ENCODE peak calls at places on chromosomes 3 and 15, in four cellular contexts. D is HCT116, G is HepG2, F is K562. Z is an unnamed sample.

GRCh38 chr3:197008436-197009209 is 21.0 kb downstream of the MELTF start:
- DNase-seq in D (no peak), G (no peak), F (no peak), Z (no peak)

GRCh38 chr3:192553707-192554106 is 173.6 kb downstream of the FGF12 start:
- DNase-seq in D (no peak), G (no peak), F (no peak), Z (no peak)

GRCh38 chr3:43257850-43258249 is 28.5 kb upstream of the SNRK start:
- DNase-seq in D (no peak), G (no peak), F (no peak), Z (no peak)

GRCh38 chr3:130470132-130470531 is 46.8 kb upstream of the COL6A6 start:
- DNase-seq in D (no peak), G (no peak), F (no peak), Z (no peak)

GRCh38 chr3:11582123-11582968 is 61.4 kb downstream of the VGLL4 start:
- DNase-seq in D (no peak), G (no peak), F (no peak), Z (no peak)

GRCh38 chr15:60525640-60526039 is 46.7 kb upstream of the ICE2 start:
- DNase-seq in D (no peak), G (no peak), F (no peak), Z (no peak)

GRCh38 chr3:58164199-58164879 is 46.4 kb downstream of the DNASE1L3 start:
- DNase-seq in D (no peak), G (no peak), F (no peak), Z (peak)

GRCh38 chr3:196684548-196685407 is 27.3 kb downstream of the CEP19 start:
- DNase-seq in D (peak), G (peak), F (peak), Z (peak)

GRCh38 chr3:170117134-170117533 is 64.4 kb downstream of the PHC3 start:
- DNase-seq in D (no peak), G (peak), F (no peak), Z (no peak)

GRCh38 chr15:70954176-70954575 is 61.5 kb downstream of the LRRC49 start:
- DNase-seq in D (no peak), G (no peak), F (no peak), Z (no peak)

GRCh38 chr3:108736821-108737220 is 20.4 kb downstream of the RETNLB start:
- DNase-seq in D (no peak), G (no peak), F (no peak), Z (no peak)

GRCh38 chr3:18425641-18426403 is 683 bp upstream of the SATB1 start:
- DNase-seq in D (no peak), G (no peak), F (no peak), Z (no peak)

GRCh38 chr15:99441871-99442267 is 123.9 kb upstream of the MEF2A start:
- DNase-seq in D (no peak), G (no peak), F (no peak), Z (no peak)

GRCh38 chr3:63193647-63194046 is 84.5 kb upstream of the SYNPR start:
- DNase-seq in D (peak), G (peak), F (peak), Z (no peak)

GRCh38 chr15:31128919-31129768 is 27.6 kb upstream of the TRPM1 start:
- DNase-seq in D (no peak), G (peak), F (peak), Z (peak)

GRCh38 chr3:150454085-150454484 is 46.0 kb downstream of the TSC22D2 start:
- DNase-seq in D (no peak), G (no peak), F (no peak), Z (no peak)

GRCh38 chr3:136366289-136366688 is 116.1 kb downstream of the PCCB start:
- DNase-seq in D (no peak), G (no peak), F (no peak), Z (no peak)

GRCh38 chr15:85690546-85691226 is 104.0 kb downstream of the KLHL25 start:
- DNase-seq in D (no peak), G (no peak), F (no peak), Z (no peak)

GRCh38 chr3:175743733-175744400 is 884.7 kb downstream of the NAALADL2 start:
- DNase-seq in D (no peak), G (no peak), F (no peak), Z (peak)

GRCh38 chr3:88936837-88937236 is 170.6 kb upstream of the EPHA3 start:
- DNase-seq in D (no peak), G (no peak), F (no peak), Z (no peak)
- TF ChIP-seq TCF7L2 in D (no peak), G (no peak), F (no peak), Z (no peak)

DNA sequence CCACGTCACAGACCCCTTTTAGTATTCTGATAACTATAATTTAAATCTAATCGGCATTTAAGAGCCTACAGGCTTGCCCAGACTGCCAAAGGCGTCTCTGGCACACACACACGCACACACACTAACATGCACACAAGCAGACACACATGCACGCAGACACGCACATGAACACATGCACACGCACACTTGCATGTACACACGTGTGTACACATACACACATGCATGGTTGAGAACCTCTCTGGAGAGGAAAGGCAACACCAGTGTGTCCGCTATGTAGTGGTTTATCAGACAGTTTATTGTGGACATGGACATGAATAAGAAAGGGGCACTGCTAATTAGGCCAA is 102.1 kb downstream of the FBLN2 start:
- DNase-seq in D (no peak), G (no peak), F (no peak), Z (no peak)
- H3K4me3 ChIP-seq in D (peak), G (no peak), F (no peak), Z (no peak)

GRCh38 chr3:51375571-51375970 is 9.5 kb upstream of the MANF start:
- DNase-seq in D (no peak), G (no peak), F (no peak), Z (no peak)

GRCh38 chr3:51374456-51374855 is 10.6 kb upstream of the MANF start:
- DNase-seq in D (no peak), G (no peak), F (no peak), Z (no peak)

GRCh38 chr3:51373658-51374421 is 11.3 kb upstream of the MANF start:
- DNase-seq in D (no peak), G (no peak), F (no peak), Z (no peak)

GRCh38 chr3:51375136-51375535 is 10.0 kb upstream of the MANF start:
- DNase-seq in D (no peak), G (no peak), F (no peak), Z (no peak)

DNA sequence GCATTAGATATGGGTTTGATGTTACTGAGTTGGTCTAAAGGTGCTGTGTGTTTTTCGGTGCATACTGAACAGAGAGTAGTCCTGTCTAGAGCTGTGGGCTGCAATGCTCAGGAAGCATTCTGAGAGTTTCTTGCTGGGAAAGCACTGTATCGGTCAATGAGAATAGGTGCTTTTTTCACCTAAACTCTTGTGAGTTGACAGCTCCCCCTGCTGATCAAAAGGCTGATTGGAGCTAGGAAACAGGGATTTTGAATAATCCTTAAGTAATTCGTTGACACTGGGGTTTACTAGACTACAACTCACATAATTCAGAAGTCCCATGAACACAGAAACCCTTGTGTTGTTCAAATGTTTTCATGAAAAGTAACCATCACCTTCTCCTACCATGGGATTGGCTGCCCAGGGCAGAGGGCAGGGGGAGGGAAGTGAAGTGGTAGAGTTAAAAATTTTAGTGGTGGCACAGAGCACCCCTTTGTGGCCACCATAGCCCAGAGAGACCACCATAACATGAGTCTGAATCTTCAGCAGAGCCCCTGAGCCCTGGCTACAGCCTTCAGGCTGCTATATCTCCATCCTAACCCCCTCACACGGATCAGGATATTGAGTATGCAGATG is 13.0 kb upstream of the MANF start:
- DNase-seq in D (peak), G (peak), F (peak), Z (peak)
- TF ChIP-seq TCF7L2 in D (no peak), G (no peak), F (no peak), Z (no peak)

GRCh38 chr3:49175530-49175929 is 4.1 kb downstream of the KLHDC8B start:
- DNase-seq in D (no peak), G (no peak), F (no peak), Z (no peak)

GRCh38 chr3:49173792-49174170 is 2.4 kb downstream of the KLHDC8B start:
- DNase-seq in D (no peak), G (no peak), F (no peak), Z (no peak)

GRCh38 chr3:49173116-49173791 is 1.9 kb downstream of the KLHDC8B start:
- DNase-seq in D (no peak), G (peak), F (peak), Z (no peak)

GRCh38 chr3:49172616-49173041 is 1.2 kb downstream of the KLHDC8B start:
- DNase-seq in D (no peak), G (no peak), F (no peak), Z (no peak)

DNA sequence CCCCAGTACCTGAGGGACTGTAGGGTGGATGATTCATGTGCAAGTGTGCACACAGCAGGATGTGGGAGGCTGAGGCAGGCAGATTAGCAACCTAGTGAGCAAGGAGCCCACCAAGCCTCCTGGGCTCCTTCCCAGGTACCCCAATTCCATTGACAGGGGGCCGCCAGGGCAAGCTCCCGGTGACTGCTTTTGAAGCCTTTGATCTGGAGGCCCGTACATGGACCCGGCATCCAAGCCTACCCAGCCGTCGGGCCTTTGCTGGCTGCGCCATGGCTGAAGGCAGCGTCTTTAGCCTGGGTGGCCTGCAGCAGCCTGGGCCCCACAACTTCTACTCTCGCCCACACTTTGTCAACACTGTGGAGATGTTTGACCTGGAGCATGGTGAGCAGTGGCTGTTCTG is 3.2 kb downstream of the KLHDC8B start:
- DNase-seq in D (no peak), G (no peak), F (no peak), Z (no peak)
- H3K4me3 ChIP-seq in D (no peak), G (no peak), F (no peak), Z (no peak)

GRCh38 chr15:42577514-42578031 is 2.2 kb downstream of the STARD9 start:
- DNase-seq in D (no peak), G (no peak), F (no peak), Z (no peak)
- TF ChIP-seq TCF7L2 in D (no peak), G (no peak), F (no peak), Z (no peak)

GRCh38 chr3:127456471-127457093 is 134.0 kb downstream of the TPRA1 start:
- DNase-seq in D (no peak), G (no peak), F (no peak), Z (no peak)

GRCh38 chr3:127458698-127459097 is 131.8 kb downstream of the TPRA1 start:
- DNase-seq in D (no peak), G (no peak), F (peak), Z (no peak)

GRCh38 chr3:127457746-127458145 is 132.8 kb downstream of the TPRA1 start:
- DNase-seq in D (no peak), G (no peak), F (no peak), Z (no peak)

GRCh38 chr3:127455541-127456450 is 134.7 kb downstream of the TPRA1 start:
- DNase-seq in D (peak), G (peak), F (peak), Z (no peak)

DNA sequence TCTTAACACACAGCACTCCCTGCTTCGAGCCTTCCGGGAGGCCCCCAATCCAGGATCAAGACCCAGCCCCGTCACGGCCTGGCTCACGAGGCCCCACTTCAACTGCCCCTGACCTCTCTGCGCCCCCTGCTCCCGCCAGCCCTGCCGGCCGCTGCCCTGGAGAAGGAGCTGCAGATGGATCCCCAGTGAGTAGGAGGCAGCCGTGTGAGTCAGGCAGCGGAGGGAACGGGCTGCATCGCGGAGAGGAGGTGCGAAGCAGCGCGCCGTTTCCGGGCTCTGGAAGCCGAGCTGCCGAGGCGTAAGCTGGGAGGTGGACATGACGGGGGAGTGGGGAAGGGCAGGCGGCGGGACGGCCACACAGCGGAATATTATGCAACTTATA is 133.4 kb downstream of the TPRA1 start:
- DNase-seq in D (no peak), G (no peak), F (no peak), Z (no peak)
- H3K4me3 ChIP-seq in D (no peak), G (no peak), F (no peak), Z (no peak)

GRCh38 chr3:127135241-127136023 is 57.5 kb upstream of the PRR23E start:
- DNase-seq in D (no peak), G (no peak), F (no peak), Z (no peak)

GRCh38 chr3:127132876-127133275 is 60.1 kb upstream of the PRR23E start:
- DNase-seq in D (no peak), G (no peak), F (no peak), Z (no peak)

GRCh38 chr3:127134887-127135240 is 58.1 kb upstream of the PRR23E start:
- DNase-seq in D (no peak), G (no peak), F (no peak), Z (no peak)

GRCh38 chr3:127133971-127134370 is 59.0 kb upstream of the PRR23E start:
- DNase-seq in D (no peak), G (no peak), F (no peak), Z (no peak)

DNA sequence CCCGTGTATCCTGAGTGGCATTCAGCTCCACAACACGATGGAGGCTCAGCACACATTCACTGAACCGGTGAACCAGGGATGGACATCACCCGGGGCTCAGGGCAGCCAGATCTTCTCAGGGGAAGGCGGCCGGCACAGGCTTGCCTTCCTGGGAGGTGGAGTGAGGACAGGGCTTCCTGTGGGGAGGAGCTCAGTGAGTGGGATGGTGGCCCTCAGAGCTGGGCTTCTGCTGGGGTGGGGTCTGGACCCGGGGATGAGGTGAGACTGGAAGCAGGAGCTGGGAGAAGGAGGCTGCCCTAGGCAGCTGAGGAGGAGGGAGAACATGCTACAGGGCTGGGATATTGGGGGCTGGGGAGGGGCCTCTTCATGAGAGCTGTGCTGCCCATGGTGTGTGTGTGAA is 58.5 kb upstream of the PRR23E start:
- DNase-seq in D (no peak), G (no peak), F (no peak), Z (no peak)
- TF ChIP-seq TCF7L2 in D (no peak), G (no peak), F (no peak), Z (no peak)

GRCh38 chr15:82043130-82043673 is 2.6 kb downstream of the MEX3B start:
- DNase-seq in D (no peak), G (no peak), F (no peak), Z (no peak)
- H3K4me3 ChIP-seq in D (no peak), G (no peak), F (no peak), Z (no peak)

GRCh38 chr3:144185291-144185690 is 213.7 kb downstream of the DIPK2A start:
- DNase-seq in D (no peak), G (no peak), F (no peak), Z (no peak)
- TF ChIP-seq TCF7L2 in D (no peak), G (no peak), F (no peak), Z (no peak)

GRCh38 chr3:128432898-128433629 is 33.6 kb downstream of the DNAJB8 start:
- DNase-seq in D (no peak), G (no peak), F (peak), Z (no peak)
- H3K4me3 ChIP-seq in D (no peak), G (peak), F (peak), Z (peak)

Z was measured in Panc1.